ENCODE peak calls at places on chromosomes 7 and 10, in four cellular contexts. Q is A549, D is SK-N-SH, F is K562. H is an unnamed sample.

GRCh38 chr7:49579408-49579807 is 194.0 kb upstream of the VWC2 start:
- DNase-seq in Q (no peak), D (peak; percentile 6), F (no peak), H (no peak)

GRCh38 chr7:18020138-18020715 is 7.4 kb downstream of the PRPS1L1 start:
- DNase-seq in Q (no peak), D (no peak), F (no peak), H (no peak)

GRCh38 chr7:143177374-143178119 is 5.7 kb upstream of the TAS2R39 start:
- DNase-seq in Q (no peak), D (no peak), F (no peak), H (no peak)

GRCh38 chr7:83677180-83677866 is 28.4 kb upstream of the SEMA3E start:
- DNase-seq in Q (peak; percentile 70), D (peak; percentile 24), F (no peak), H (no peak)

GRCh38 chr7:99380823-99381663 is 6.5 kb downstream of the ARPC1B start:
- DNase-seq in Q (no peak), D (peak; percentile 30), F (no peak), H (peak; percentile 88)

GRCh38 chr10:24255115-24255895 is 46.4 kb downstream of the KIAA1217 start:
- DNase-seq in Q (no peak), D (peak; percentile 58), F (no peak), H (no peak)

GRCh38 chr7:95777266-95777665 is 4.9 kb downstream of the DYNC1I1 start:
- DNase-seq in Q (no peak), D (no peak), F (no peak), H (no peak)

GRCh38 chr10:53223846-53224245 is 451.3 kb upstream of the MBL2 start:
- DNase-seq in Q (no peak), D (no peak), F (no peak), H (no peak)

GRCh38 chr10:75439811-75440210 is 8.4 kb downstream of the LRMDA start:
- DNase-seq in Q (no peak), D (no peak), F (no peak), H (no peak)

GRCh38 chr10:63935705-63936104 is 414.5 kb downstream of the REEP3 start:
- DNase-seq in Q (peak; percentile 13), D (no peak), F (no peak), H (no peak)

GRCh38 chr7:23020742-23021401 is 6.9 kb upstream of the HYCC1 start:
- DNase-seq in Q (peak; percentile 7), D (no peak), F (no peak), H (no peak)

GRCh38 chr10:68861253-68861652 is 33.9 kb downstream of the STOX1 start:
- DNase-seq in Q (peak; percentile 11), D (no peak), F (no peak), H (no peak)

GRCh38 chr7:22137466-22137865 is 191.8 kb upstream of the CDCA7L start:
- DNase-seq in Q (no peak), D (no peak), F (no peak), H (no peak)

GRCh38 chr7:22627136-22627535 is 99.9 kb upstream of the IL6 start:
- DNase-seq in Q (no peak), D (no peak), F (no peak), H (no peak)

GRCh38 chr10:13930123-13930522 is 343.4 kb downstream of the PRPF18 start:
- DNase-seq in Q (no peak), D (no peak), F (peak; percentile 41), H (no peak)

GRCh38 chr10:97153276-97153850 is 32.4 kb downstream of the SLIT1 start:
- DNase-seq in Q (no peak), D (peak; percentile 79), F (no peak), H (no peak)

GRCh38 chr7:72335561-72336381 is 76.4 kb downstream of the CALN1 start:
- DNase-seq in Q (no peak), D (peak; percentile 21), F (no peak), H (no peak)

GRCh38 chr7:54546081-54546985 is 4.2 kb downstream of the VSTM2A start:
- DNase-seq in Q (peak; percentile 35), D (peak; percentile 90), F (peak; percentile 20), H (no peak)

GRCh38 chr10:124002391-124003069 is 90.9 kb downstream of the CHST15 start:
- DNase-seq in Q (no peak), D (peak; percentile 18), F (no peak), H (no peak)

GRCh38 chr10:132195366-132196075 is 8.8 kb downstream of the DPYSL4 start:
- DNase-seq in Q (no peak), D (no peak), F (no peak), H (no peak)

GRCh38 chr7:16719699-16720098 is 33.9 kb upstream of the TSPAN13 start:
- DNase-seq in Q (peak; percentile 21), D (no peak), F (no peak), H (no peak)

GRCh38 chr10:96415896-96416554 is 57.2 kb upstream of the OPALIN start:
- DNase-seq in Q (no peak), D (no peak), F (no peak), H (no peak)

GRCh38 chr7:506391-506831 is 13.2 kb downstream of the PDGFA start:
- DNase-seq in Q (no peak), D (no peak), F (no peak), H (no peak)

GRCh38 chr10:33320288-33320687 is 14.2 kb downstream of the NRP1 start:
- DNase-seq in Q (no peak), D (no peak), F (no peak), H (no peak)

GRCh38 chr10:74049995-74050394 is 52.1 kb downstream of the VCL start:
- DNase-seq in Q (no peak), D (no peak), F (no peak), H (no peak)

GRCh38 chr7:1738956-1739355 is 68.9 kb downstream of the ELFN1 start:
- DNase-seq in Q (no peak), D (no peak), F (no peak), H (no peak)

GRCh38 chr7:42763137-42763551 is 148.7 kb downstream of the C7orf25 start:
- DNase-seq in Q (no peak), D (no peak), F (no peak), H (no peak)

GRCh38 chr10:78718032-78718572 is 350.7 kb upstream of the ZMIZ1 start:
- DNase-seq in Q (no peak), D (no peak), F (no peak), H (no peak)

GRCh38 chr7:140885735-140886334 is 38.9 kb downstream of the BRAF start:
- DNase-seq in Q (no peak), D (no peak), F (no peak), H (no peak)

GRCh38 chr10:49082767-49083166 is 32.6 kb downstream of the VSTM4 start:
- DNase-seq in Q (no peak), D (no peak), F (no peak), H (no peak)

GRCh38 chr10:92844746-92845145 is 3.6 kb upstream of the EXOC6 start:
- DNase-seq in Q (peak; percentile 33), D (no peak), F (no peak), H (no peak)

GRCh38 chr10:30433286-30433778 is 652 bp upstream of the MAP3K8 start:
- DNase-seq in Q (peak; percentile 90), D (peak; percentile 78), F (peak; percentile 25), H (no peak)

GRCh38 chr7:32255036-32255435 is 184.8 kb upstream of the PDE1C start:
- DNase-seq in Q (no peak), D (no peak), F (no peak), H (no peak)

GRCh38 chr7:50355817-50356178 is 51.3 kb downstream of the IKZF1 start:
- DNase-seq in Q (no peak), D (no peak), F (peak; percentile 81), H (no peak)

GRCh38 chr7:101952355-101953247 is 135.2 kb downstream of the CUX1 start:
- DNase-seq in Q (no peak), D (no peak), F (peak; percentile 42), H (no peak)

GRCh38 chr7:27314111-27314510 is 71.5 kb downstream of the EVX1 start:
- DNase-seq in Q (no peak), D (no peak), F (no peak), H (no peak)
- TF ChIP-seq RCOR1 in Q (no peak), D (no peak), F (no peak), H (no peak)

GRCh38 chr7:37441405-37441797 is 7.3 kb downstream of the ELMO1 start:
- DNase-seq in Q (no peak), D (no peak), F (no peak), H (no peak)
- TF ChIP-seq EP300 in Q (no peak), D (no peak), F (no peak), H (no peak)

GRCh38 chr10:71731791-71732190 is 12.2 kb upstream of the C10orf105 start:
- DNase-seq in Q (no peak), D (no peak), F (peak; percentile 27), H (no peak)
- H3K4me1 ChIP-seq in Q (peaks cover 24% of the 10 kb centered on the region), D (no peaks in the 10 kb centered on the region), F (peaks cover 61% of the 10 kb centered on the region), H (peaks cover 50% of the 10 kb centered on the region)

GRCh38 chr7:85019778-85020177 is 167.1 kb downstream of the SEMA3D start:
- DNase-seq in Q (no peak), D (no peak), F (no peak), H (no peak)

GRCh38 chr7:85023066-85023687 is 163.7 kb downstream of the SEMA3D start:
- DNase-seq in Q (peak; percentile 53), D (no peak), F (peak; percentile 43), H (no peak)

GRCh38 chr7:85021090-85021704 is 165.7 kb downstream of the SEMA3D start:
- DNase-seq in Q (peak; percentile 26), D (no peak), F (no peak), H (no peak)

GRCh38 chr7:85022064-85022697 is 164.7 kb downstream of the SEMA3D start:
- DNase-seq in Q (peak; percentile 20), D (no peak), F (peak; percentile 17), H (no peak)

GRCh38 chr7:85025312-85025756 is 161.5 kb downstream of the SEMA3D start:
- DNase-seq in Q (no peak), D (no peak), F (no peak), H (no peak)
- TF ChIP-seq RCOR1 in Q (no peak), D (no peak), F (no peak), H (no peak)

DNA sequence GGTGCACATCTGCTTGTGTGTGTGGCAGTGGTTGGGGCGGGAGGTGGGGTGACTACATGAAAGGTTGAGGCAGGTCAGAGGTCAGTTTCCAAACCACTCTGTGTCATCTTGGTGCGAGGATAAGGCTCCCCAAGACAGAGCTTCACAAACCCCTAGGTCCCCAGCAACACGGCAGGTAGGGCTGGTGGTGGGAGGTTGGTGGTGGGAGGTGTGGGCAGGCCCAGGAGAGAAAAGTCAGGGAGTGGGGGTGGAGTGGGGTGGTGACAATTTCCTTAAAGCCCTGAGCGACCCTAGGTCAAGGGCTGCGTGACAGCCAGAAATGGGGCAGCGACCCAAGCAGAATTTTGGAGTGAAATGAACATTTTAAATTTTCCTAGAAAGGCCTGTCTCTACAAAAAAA is 1.6 kb upstream of the STRA8 start:
- DNase-seq in Q (no peak), D (no peak), F (no peak), H (no peak)
- TF ChIP-seq EP300 in Q (no peak), D (no peak), F (no peak), H (no peak)

H was measured in GM12878.